ENCODE peak calls at places on chromosomes 2 and 18, in six cellular contexts. One of them, this sample, is unnamed.

GRCh38 chr2:19529663-19530062 is 171.2 kb upstream of the OSR1 start:
- DNase-seq in foreskin fibroblast: no peak
- DNase-seq in BJ: no peak
- DNase-seq in HFF-Myc: no peak
- DNase-seq in K562: no peak
- DNase-seq in fibroblast of the aortic adventitia: no peak
- DNase-seq in this sample: no peak

GRCh38 chr2:20620696-20621365 is 30.1 kb downstream of the HS1BP3 start:
- DNase-seq in foreskin fibroblast: no peak
- DNase-seq in BJ: no peak
- DNase-seq in HFF-Myc: no peak
- DNase-seq in K562: no peak
- DNase-seq in fibroblast of the aortic adventitia: no peak
- DNase-seq in this sample: no peak

GRCh38 chr2:81692566-81692965 is 1388.0 kb upstream of the LRRTM1 start:
- DNase-seq in foreskin fibroblast: no peak
- DNase-seq in BJ: no peak
- DNase-seq in HFF-Myc: no peak
- DNase-seq in K562: no peak
- DNase-seq in fibroblast of the aortic adventitia: no peak
- DNase-seq in this sample: no peak

GRCh38 chr2:240465765-240466578 is 30.5 kb downstream of the GPC1 start:
- DNase-seq in foreskin fibroblast: no peak
- DNase-seq in BJ: no peak
- DNase-seq in HFF-Myc: no peak
- DNase-seq in K562: no peak
- DNase-seq in fibroblast of the aortic adventitia: no peak
- DNase-seq in this sample: no peak

GRCh38 chr2:225120175-225120574 is 77.9 kb upstream of the DOCK10 start:
- DNase-seq in foreskin fibroblast: peak
- DNase-seq in BJ: no peak
- DNase-seq in HFF-Myc: no peak
- DNase-seq in K562: no peak
- DNase-seq in fibroblast of the aortic adventitia: peak
- DNase-seq in this sample: peak

GRCh38 chr2:60406192-60406591 is 147.3 kb downstream of the BCL11A start:
- DNase-seq in foreskin fibroblast: no peak
- DNase-seq in BJ: no peak
- DNase-seq in HFF-Myc: no peak
- DNase-seq in K562: no peak
- DNase-seq in fibroblast of the aortic adventitia: no peak
- DNase-seq in this sample: no peak

GRCh38 chr18:77124452-77124922 is 8.1 kb downstream of the MBP start:
- DNase-seq in foreskin fibroblast: peak
- DNase-seq in BJ: no peak
- DNase-seq in HFF-Myc: no peak
- DNase-seq in K562: no peak
- DNase-seq in fibroblast of the aortic adventitia: no peak
- DNase-seq in this sample: no peak

GRCh38 chr2:216833076-216833475 is 26.8 kb downstream of the TNP1 start:
- DNase-seq in foreskin fibroblast: no peak
- DNase-seq in BJ: no peak
- DNase-seq in HFF-Myc: no peak
- DNase-seq in K562: no peak
- DNase-seq in fibroblast of the aortic adventitia: no peak
- DNase-seq in this sample: no peak

GRCh38 chr2:28129955-28130695 is 239.6 kb downstream of the BABAM2 start:
- DNase-seq in foreskin fibroblast: peak
- DNase-seq in BJ: no peak
- DNase-seq in HFF-Myc: no peak
- DNase-seq in K562: no peak
- DNase-seq in fibroblast of the aortic adventitia: peak
- DNase-seq in this sample: peak

GRCh38 chr2:133843551-133843950 is 275.3 kb upstream of the NCKAP5 start:
- DNase-seq in foreskin fibroblast: no peak
- DNase-seq in BJ: no peak
- DNase-seq in HFF-Myc: no peak
- DNase-seq in K562: no peak
- DNase-seq in fibroblast of the aortic adventitia: no peak
- DNase-seq in this sample: no peak

GRCh38 chr2:181312515-181312927 is 144.7 kb upstream of the ITGA4 start:
- DNase-seq in foreskin fibroblast: no peak
- DNase-seq in BJ: no peak
- DNase-seq in HFF-Myc: no peak
- DNase-seq in K562: no peak
- DNase-seq in fibroblast of the aortic adventitia: no peak
- DNase-seq in this sample: no peak

GRCh38 chr2:37418956-37419355 is 74.5 kb downstream of the QPCT start:
- DNase-seq in foreskin fibroblast: no peak
- DNase-seq in BJ: no peak
- DNase-seq in HFF-Myc: no peak
- DNase-seq in K562: no peak
- DNase-seq in fibroblast of the aortic adventitia: no peak
- DNase-seq in this sample: no peak

GRCh38 chr2:37414470-37414949 is 70.1 kb downstream of the QPCT start:
- DNase-seq in foreskin fibroblast: peak
- DNase-seq in BJ: peak
- DNase-seq in HFF-Myc: peak
- DNase-seq in K562: peak
- DNase-seq in fibroblast of the aortic adventitia: peak
- DNase-seq in this sample: peak

GRCh38 chr2:37412201-37412600 is 67.8 kb downstream of the QPCT start:
- DNase-seq in foreskin fibroblast: no peak
- DNase-seq in BJ: no peak
- DNase-seq in HFF-Myc: no peak
- DNase-seq in K562: no peak
- DNase-seq in fibroblast of the aortic adventitia: no peak
- DNase-seq in this sample: no peak

GRCh38 chr2:37417321-37417720 is 72.9 kb downstream of the QPCT start:
- DNase-seq in foreskin fibroblast: peak
- DNase-seq in BJ: peak
- DNase-seq in HFF-Myc: no peak
- DNase-seq in K562: no peak
- DNase-seq in fibroblast of the aortic adventitia: peak
- DNase-seq in this sample: peak

DNA sequence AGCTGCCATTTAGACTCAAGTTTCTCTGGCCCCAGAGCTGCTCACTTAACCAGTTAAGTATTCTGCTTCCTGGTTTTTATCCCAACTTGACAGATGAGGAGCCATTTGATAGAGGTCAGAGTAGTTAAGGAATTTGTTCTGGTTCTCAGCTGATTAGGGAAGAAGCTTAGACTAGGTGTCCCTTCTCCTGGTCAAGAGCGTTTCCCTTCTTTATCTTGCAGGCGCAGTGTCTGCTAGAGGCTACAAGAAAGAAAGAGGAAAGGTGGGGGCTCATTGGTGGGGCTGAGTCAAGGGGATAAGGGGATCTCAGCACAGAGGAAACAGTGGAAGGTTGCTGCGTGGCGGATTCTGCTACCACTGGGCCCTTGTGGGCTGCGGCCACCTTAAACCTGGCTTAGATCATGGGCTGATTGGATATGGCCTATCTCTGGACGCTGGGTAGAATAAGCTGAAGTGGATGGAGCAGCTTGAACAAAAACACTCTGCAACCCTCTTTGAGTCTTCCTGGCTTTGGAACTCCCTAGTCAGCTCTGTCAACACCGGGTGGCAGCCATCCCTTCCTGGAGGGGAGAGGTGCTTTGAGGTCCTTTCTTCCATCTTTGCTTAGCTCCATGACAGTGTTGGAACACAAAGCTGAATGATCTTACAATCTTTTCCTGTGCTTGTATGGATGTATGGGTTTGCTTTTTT is 70.8 kb downstream of the QPCT start:
- DNase-seq in foreskin fibroblast: peak
- DNase-seq in BJ: no peak
- DNase-seq in HFF-Myc: no peak
- DNase-seq in K562: peak
- DNase-seq in fibroblast of the aortic adventitia: peak
- DNase-seq in this sample: peak
- TF ChIP-seq CTCF in foreskin fibroblast: peak
- TF ChIP-seq CTCF in BJ: peak
- TF ChIP-seq CTCF in HFF-Myc: peak
- TF ChIP-seq CTCF in K562: no peak
- TF ChIP-seq CTCF in fibroblast of the aortic adventitia: peak
- TF ChIP-seq CTCF in this sample: peak

GRCh38 chr2:9205963-9206948 is at the start of gene ASAP2:
- DNase-seq in foreskin fibroblast: peak
- DNase-seq in BJ: no peak
- DNase-seq in HFF-Myc: no peak
- DNase-seq in K562: peak
- DNase-seq in fibroblast of the aortic adventitia: peak
- DNase-seq in this sample: peak
- H3K4me3 ChIP-seq in foreskin fibroblast: peak
- H3K4me3 ChIP-seq in BJ: peak
- H3K4me3 ChIP-seq in HFF-Myc: peak
- H3K4me3 ChIP-seq in K562: peak
- H3K4me3 ChIP-seq in fibroblast of the aortic adventitia: peak
- H3K4me3 ChIP-seq in this sample: peak

GRCh38 chr2:149331023-149331400 is 625 bp downstream of the LYPD6 start:
- DNase-seq in foreskin fibroblast: no peak
- DNase-seq in BJ: no peak
- DNase-seq in HFF-Myc: no peak
- DNase-seq in K562: no peak
- DNase-seq in fibroblast of the aortic adventitia: no peak
- DNase-seq in this sample: no peak

GRCh38 chr2:149332364-149332763 is 2.0 kb downstream of the LYPD6 start:
- DNase-seq in foreskin fibroblast: no peak
- DNase-seq in BJ: no peak
- DNase-seq in HFF-Myc: no peak
- DNase-seq in K562: no peak
- DNase-seq in fibroblast of the aortic adventitia: no peak
- DNase-seq in this sample: no peak

GRCh38 chr2:149329068-149329467 is 1.3 kb upstream of the LYPD6 start:
- DNase-seq in foreskin fibroblast: peak
- DNase-seq in BJ: no peak
- DNase-seq in HFF-Myc: no peak
- DNase-seq in K562: no peak
- DNase-seq in fibroblast of the aortic adventitia: no peak
- DNase-seq in this sample: no peak

GRCh38 chr2:149329470-149330126 is 789 bp upstream of the LYPD6 start:
- DNase-seq in foreskin fibroblast: peak
- DNase-seq in BJ: peak
- DNase-seq in HFF-Myc: peak
- DNase-seq in K562: no peak
- DNase-seq in fibroblast of the aortic adventitia: peak
- DNase-seq in this sample: peak

GRCh38 chr2:149330127-149331022 is at the start of gene LYPD6:
- DNase-seq in foreskin fibroblast: peak
- DNase-seq in BJ: peak
- DNase-seq in HFF-Myc: no peak
- DNase-seq in K562: no peak
- DNase-seq in fibroblast of the aortic adventitia: peak
- DNase-seq in this sample: peak
- TF ChIP-seq CTCF in foreskin fibroblast: no peak
- TF ChIP-seq CTCF in BJ: peak
- TF ChIP-seq CTCF in HFF-Myc: no peak
- TF ChIP-seq CTCF in K562: no peak
- TF ChIP-seq CTCF in fibroblast of the aortic adventitia: no peak
- TF ChIP-seq CTCF in this sample: no peak

GRCh38 chr18:80119111-80119510 is 10.0 kb downstream of the ADNP2 start:
- DNase-seq in foreskin fibroblast: no peak
- DNase-seq in BJ: no peak
- DNase-seq in HFF-Myc: no peak
- DNase-seq in K562: no peak
- DNase-seq in fibroblast of the aortic adventitia: no peak
- DNase-seq in this sample: no peak

GRCh38 chr18:80120932-80121331 is 11.9 kb downstream of the ADNP2 start:
- DNase-seq in foreskin fibroblast: no peak
- DNase-seq in BJ: no peak
- DNase-seq in HFF-Myc: no peak
- DNase-seq in K562: no peak
- DNase-seq in fibroblast of the aortic adventitia: no peak
- DNase-seq in this sample: no peak

GRCh38 chr18:80127635-80128034 is 18.6 kb downstream of the ADNP2 start:
- DNase-seq in foreskin fibroblast: no peak
- DNase-seq in BJ: no peak
- DNase-seq in HFF-Myc: no peak
- DNase-seq in K562: no peak
- DNase-seq in fibroblast of the aortic adventitia: no peak
- DNase-seq in this sample: no peak

GRCh38 chr18:80126797-80127196 is 17.7 kb downstream of the ADNP2 start:
- DNase-seq in foreskin fibroblast: no peak
- DNase-seq in BJ: no peak
- DNase-seq in HFF-Myc: no peak
- DNase-seq in K562: no peak
- DNase-seq in fibroblast of the aortic adventitia: no peak
- DNase-seq in this sample: no peak

GRCh38 chr18:80124131-80124530 is 15.1 kb downstream of the ADNP2 start:
- DNase-seq in foreskin fibroblast: no peak
- DNase-seq in BJ: no peak
- DNase-seq in HFF-Myc: no peak
- DNase-seq in K562: no peak
- DNase-seq in fibroblast of the aortic adventitia: no peak
- DNase-seq in this sample: no peak
- H3K4me3 ChIP-seq in foreskin fibroblast: no peak
- H3K4me3 ChIP-seq in BJ: no peak
- H3K4me3 ChIP-seq in HFF-Myc: no peak
- H3K4me3 ChIP-seq in K562: no peak
- H3K4me3 ChIP-seq in fibroblast of the aortic adventitia: no peak
- H3K4me3 ChIP-seq in this sample: no peak